ENCODE peak calls at places on chromosomes 1 and 21, in five cellular contexts. One of them, this sample, is unnamed.

GRCh38 chr1:16009678-16010077 is 5.6 kb downstream of the SRARP start:
- DNase-seq in IMR-90: no peak
- DNase-seq in A549: no peak
- DNase-seq in K562: no peak
- DNase-seq in H1: no peak
- DNase-seq in this sample: no peak

GRCh38 chr1:25691211-25691610 is 74.6 kb downstream of the MAN1C1 start:
- DNase-seq in A549: no peak
- DNase-seq in K562: no peak
- DNase-seq in IMR-90: no peak
- DNase-seq in H1: no peak
- DNase-seq in this sample: no peak

GRCh38 chr21:26529556-26529955 is 43.5 kb downstream of the CYYR1 start:
- DNase-seq in A549: no peak
- DNase-seq in K562: no peak
- DNase-seq in IMR-90: no peak
- DNase-seq in H1: no peak
- DNase-seq in this sample: no peak

GRCh38 chr1:27624467-27625233 is 10.3 kb downstream of the FGR start:
- DNase-seq in IMR-90: no peak
- DNase-seq in H1: no peak
- DNase-seq in A549: no peak
- DNase-seq in K562: no peak
- DNase-seq in this sample: no peak

GRCh38 chr1:24929091-24929875 is 793 bp downstream of the RUNX3 start:
- DNase-seq in H1: no peak
- DNase-seq in IMR-90: no peak
- DNase-seq in K562: no peak
- DNase-seq in A549: peak
- DNase-seq in this sample: no peak

GRCh38 chr21:46001821-46002681 is 20.5 kb downstream of the COL6A1 start:
- DNase-seq in IMR-90: no peak
- DNase-seq in K562: no peak
- DNase-seq in A549: no peak
- DNase-seq in H1: no peak
- DNase-seq in this sample: no peak

GRCh38 chr21:44962481-44962966 is 22.7 kb downstream of the SLX9 start:
- DNase-seq in K562: no peak
- DNase-seq in A549: no peak
- DNase-seq in IMR-90: peak
- DNase-seq in H1: no peak
- DNase-seq in this sample: no peak

GRCh38 chr1:234327577-234328164 is 45.6 kb upstream of the COA6 start:
- DNase-seq in IMR-90: no peak
- DNase-seq in K562: no peak
- DNase-seq in A549: no peak
- DNase-seq in H1: no peak
- DNase-seq in this sample: peak

GRCh38 chr1:19811206-19811851 is 3.8 kb downstream of the RNF186 start:
- DNase-seq in H1: no peak
- DNase-seq in A549: peak
- DNase-seq in K562: peak
- DNase-seq in IMR-90: peak
- DNase-seq in this sample: peak

GRCh38 chr1:247145279-247145678 is 26.5 kb downstream of the ZNF124 start:
- DNase-seq in K562: no peak
- DNase-seq in A549: no peak
- DNase-seq in IMR-90: no peak
- DNase-seq in H1: peak
- DNase-seq in this sample: no peak

GRCh38 chr1:28526886-28527285 is 21.0 kb downstream of the RCC1 start:
- DNase-seq in K562: no peak
- DNase-seq in IMR-90: no peak
- DNase-seq in A549: no peak
- DNase-seq in H1: no peak
- DNase-seq in this sample: no peak

GRCh38 chr1:25447547-25447946 is 16.9 kb downstream of the MACO1 start:
- DNase-seq in K562: no peak
- DNase-seq in A549: no peak
- DNase-seq in H1: no peak
- DNase-seq in IMR-90: no peak
- DNase-seq in this sample: no peak

GRCh38 chr1:203057831-203058673 is 27.8 kb downstream of the MYOG start:
- DNase-seq in IMR-90: peak
- DNase-seq in H1: no peak
- DNase-seq in K562: no peak
- DNase-seq in A549: no peak
- DNase-seq in this sample: no peak

GRCh38 chr1:112704511-112704907 is 2.4 kb downstream of the RHOC start:
- DNase-seq in A549: no peak
- DNase-seq in K562: no peak
- DNase-seq in H1: no peak
- DNase-seq in IMR-90: no peak
- DNase-seq in this sample: no peak

GRCh38 chr21:45386728-45387371 is 18.1 kb upstream of the COL18A1 start:
- DNase-seq in K562: no peak
- DNase-seq in H1: no peak
- DNase-seq in IMR-90: peak
- DNase-seq in A549: no peak
- DNase-seq in this sample: no peak

GRCh38 chr1:80212958-80213357 is 1206.4 kb upstream of the ADGRL4 start:
- DNase-seq in K562: no peak
- DNase-seq in IMR-90: no peak
- DNase-seq in H1: no peak
- DNase-seq in A549: no peak
- DNase-seq in this sample: no peak

GRCh38 chr1:93670141-93670540 is 11.5 kb downstream of the BCAR3 start:
- DNase-seq in A549: no peak
- DNase-seq in IMR-90: peak
- DNase-seq in K562: no peak
- DNase-seq in H1: no peak
- DNase-seq in this sample: no peak

GRCh38 chr1:93667642-93668041 is 14.0 kb downstream of the BCAR3 start:
- DNase-seq in K562: no peak
- DNase-seq in A549: no peak
- DNase-seq in H1: no peak
- DNase-seq in IMR-90: no peak
- DNase-seq in this sample: no peak

GRCh38 chr1:93668121-93668520 is 13.5 kb downstream of the BCAR3 start:
- DNase-seq in K562: no peak
- DNase-seq in H1: no peak
- DNase-seq in IMR-90: no peak
- DNase-seq in A549: no peak
- DNase-seq in this sample: no peak

GRCh38 chr1:93668951-93669350 is 12.7 kb downstream of the BCAR3 start:
- DNase-seq in IMR-90: no peak
- DNase-seq in K562: no peak
- DNase-seq in H1: no peak
- DNase-seq in A549: no peak
- DNase-seq in this sample: no peak

DNA sequence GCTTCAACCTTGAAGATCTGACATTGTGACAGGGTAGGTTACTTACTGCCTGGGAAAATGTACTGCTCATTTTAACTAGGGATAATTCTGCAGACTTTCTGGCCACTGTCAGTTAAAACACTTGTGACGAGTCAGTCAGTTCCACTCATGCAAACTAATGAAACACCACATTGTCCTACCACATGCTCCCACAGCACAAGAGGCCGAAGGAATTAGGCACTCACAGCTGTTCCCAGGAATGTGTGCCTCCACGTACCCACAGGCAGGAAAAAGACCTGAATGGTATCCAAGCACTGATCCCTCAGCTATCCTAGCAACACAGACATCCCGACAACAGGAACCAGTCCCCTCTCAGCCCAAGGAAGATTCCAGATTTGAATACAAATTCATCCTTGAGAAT is 12.3 kb downstream of the BCAR3 start:
- DNase-seq in K562: no peak
- DNase-seq in H1: no peak
- DNase-seq in A549: no peak
- DNase-seq in IMR-90: peak
- DNase-seq in this sample: no peak
- TF ChIP-seq MAFK in K562: no peak
- TF ChIP-seq MAFK in H1: no peak
- TF ChIP-seq MAFK in A549: no peak
- TF ChIP-seq MAFK in IMR-90: no peak
- TF ChIP-seq MAFK in this sample: no peak

DNA sequence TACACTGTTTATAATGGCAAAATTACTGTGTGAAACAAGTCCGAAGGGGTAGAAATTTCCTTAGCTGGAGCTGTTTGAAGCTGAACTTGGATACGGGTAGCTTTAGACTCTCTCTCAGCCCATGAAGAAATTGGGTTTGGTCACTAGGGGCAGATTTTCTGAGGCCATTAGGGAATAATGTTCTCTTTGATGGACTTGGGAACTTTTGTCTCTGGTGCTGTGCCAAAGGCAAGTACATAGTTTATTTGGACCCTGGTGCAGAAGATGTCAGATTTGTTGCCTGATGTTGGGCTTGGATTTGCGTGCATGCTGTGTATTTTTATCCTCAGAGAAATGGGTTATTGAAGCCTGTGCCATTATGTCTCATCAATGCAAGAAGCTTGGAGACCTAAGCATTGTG is 109.6 kb downstream of the VPS13D start:
- DNase-seq in IMR-90: no peak
- DNase-seq in H1: no peak
- DNase-seq in A549: no peak
- DNase-seq in K562: no peak
- DNase-seq in this sample: peak
- TF ChIP-seq MAFK in IMR-90: no peak
- TF ChIP-seq MAFK in H1: no peak
- TF ChIP-seq MAFK in A549: no peak
- TF ChIP-seq MAFK in K562: no peak
- TF ChIP-seq MAFK in this sample: no peak

GRCh38 chr1:238530209-238530851 is 639.6 kb upstream of the ZP4 start:
- DNase-seq in IMR-90: no peak
- DNase-seq in K562: no peak
- DNase-seq in A549: no peak
- DNase-seq in H1: no peak
- DNase-seq in this sample: no peak
- TF ChIP-seq MAFK in IMR-90: no peak
- TF ChIP-seq MAFK in K562: no peak
- TF ChIP-seq MAFK in A549: no peak
- TF ChIP-seq MAFK in H1: no peak
- TF ChIP-seq MAFK in this sample: no peak

GRCh38 chr1:86054396-86054795 is 102.2 kb downstream of the COL24A1 start:
- DNase-seq in K562: no peak
- DNase-seq in A549: no peak
- DNase-seq in H1: no peak
- DNase-seq in IMR-90: no peak
- DNase-seq in this sample: no peak
- TF ChIP-seq MAFK in K562: no peak
- TF ChIP-seq MAFK in A549: no peak
- TF ChIP-seq MAFK in H1: no peak
- TF ChIP-seq MAFK in IMR-90: no peak
- TF ChIP-seq MAFK in this sample: no peak

GRCh38 chr1:58250587-58250948 is 296.0 kb downstream of the OMA1 start:
- DNase-seq in H1: no peak
- DNase-seq in A549: no peak
- DNase-seq in IMR-90: no peak
- DNase-seq in K562: no peak
- DNase-seq in this sample: no peak

GRCh38 chr1:58249371-58249728 is 297.2 kb downstream of the OMA1 start:
- DNase-seq in IMR-90: no peak
- DNase-seq in H1: no peak
- DNase-seq in K562: no peak
- DNase-seq in A549: no peak
- DNase-seq in this sample: no peak

GRCh38 chr1:58251415-58252073 is 295.0 kb downstream of the OMA1 start:
- DNase-seq in H1: no peak
- DNase-seq in IMR-90: no peak
- DNase-seq in K562: peak
- DNase-seq in A549: no peak
- DNase-seq in this sample: peak

GRCh38 chr1:58248067-58248466 is 298.5 kb downstream of the OMA1 start:
- DNase-seq in IMR-90: no peak
- DNase-seq in A549: no peak
- DNase-seq in H1: no peak
- DNase-seq in K562: no peak
- DNase-seq in this sample: no peak

DNA sequence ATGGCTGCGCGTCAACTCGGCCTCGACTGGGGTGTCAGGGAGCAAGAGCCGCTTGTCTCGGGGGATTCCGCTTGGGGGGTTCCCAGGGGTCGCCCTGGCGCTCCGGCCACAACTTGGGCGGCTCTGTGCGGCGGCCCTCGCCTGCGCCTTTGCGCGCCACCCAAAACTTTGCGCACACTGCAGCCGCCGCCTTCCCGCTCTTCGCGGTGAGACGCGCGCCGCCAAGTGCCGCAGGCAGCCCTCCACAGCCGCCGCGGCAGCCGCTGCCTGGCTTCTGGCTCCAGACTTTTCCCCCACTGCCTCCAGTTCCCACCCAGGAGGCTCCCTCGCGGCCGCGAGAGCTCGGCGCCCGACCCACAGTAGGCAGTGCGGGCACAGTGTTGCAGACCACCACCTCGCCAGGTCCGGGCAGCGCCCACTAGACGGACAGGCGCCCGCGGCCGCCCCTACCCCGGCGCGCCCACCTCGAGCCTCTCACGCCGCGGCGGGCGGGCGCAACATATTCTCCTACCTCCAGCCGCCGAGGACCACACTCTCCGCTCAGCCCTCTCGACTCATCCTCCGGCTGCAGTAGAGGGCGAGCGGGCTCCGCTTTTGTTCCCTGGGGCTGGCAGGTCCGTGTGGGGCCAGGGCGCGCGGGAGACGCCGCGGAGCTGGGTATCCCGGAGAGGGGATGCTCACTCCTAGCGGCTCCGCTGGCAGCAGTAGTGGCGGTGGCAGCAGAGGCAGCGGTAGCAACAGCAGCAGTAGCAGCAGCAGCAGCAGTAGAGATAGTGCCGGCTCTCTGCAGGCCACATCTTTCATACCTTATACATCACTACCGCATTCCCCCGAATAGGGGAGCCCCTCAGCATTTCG is 296.6 kb downstream of the OMA1 start:
- DNase-seq in A549: no peak
- DNase-seq in IMR-90: peak
- DNase-seq in H1: peak
- DNase-seq in K562: no peak
- DNase-seq in this sample: peak
- TF ChIP-seq MAFK in A549: no peak
- TF ChIP-seq MAFK in IMR-90: no peak
- TF ChIP-seq MAFK in H1: peak
- TF ChIP-seq MAFK in K562: no peak
- TF ChIP-seq MAFK in this sample: no peak